ENCODE peak calls at places on chromosomes 11 and 22, in five cellular contexts. Y is colonic mucosa, V is IMR-90, N is GM12865, F is epithelial cell of esophagus. S is an unnamed sample.

GRCh38 chr11:60874421-60875365 is 7.4 kb downstream of the ZP1 start:
- DNase-seq in V (no peak), N (no peak), F (no peak), Y (no peak), S (no peak)

GRCh38 chr11:69238562-69239319 is 55.2 kb upstream of the MYEOV start:
- DNase-seq in N (peak), Y (peak), V (no peak), F (no peak), S (peak)

GRCh38 chr11:61091373-61092279 is 10.7 kb upstream of the CD5 start:
- DNase-seq in Y (no peak), N (peak), F (peak), V (peak), S (peak)

GRCh38 chr11:75014129-75014528 is 25.4 kb downstream of the NEU3 start:
- DNase-seq in Y (no peak), F (peak), N (no peak), V (peak), S (no peak)

GRCh38 chr11:296206-296975 is 2.9 kb downstream of the IFITM5 start:
- DNase-seq in Y (no peak), F (no peak), N (no peak), V (no peak), S (no peak)

GRCh38 chr11:89608234-89608966 is 101.7 kb upstream of the TRIM77 start:
- DNase-seq in F (no peak), Y (no peak), N (no peak), V (no peak), S (no peak)

GRCh38 chr11:94418123-94418770 is 17.0 kb upstream of the GPR83 start:
- DNase-seq in F (no peak), V (no peak), N (no peak), Y (no peak), S (no peak)

GRCh38 chr11:27812341-27812740 is 112.1 kb upstream of the BDNF start:
- DNase-seq in V (peak), N (no peak), Y (no peak), F (no peak), S (no peak)

GRCh38 chr22:39434721-39435120 is 22.1 kb upstream of the MGAT3 start:
- DNase-seq in Y (no peak), N (no peak), F (no peak), V (no peak), S (no peak)

GRCh38 chr22:49660794-49661781 is 166.6 kb downstream of the BRD1 start:
- DNase-seq in F (no peak), N (no peak), Y (no peak), V (no peak), S (no peak)

GRCh38 chr11:111539426-111540113 is 950 bp upstream of the LAYN start:
- DNase-seq in Y (no peak), N (no peak), F (peak), V (no peak), S (peak)

GRCh38 chr11:59728913-59729312 is 15.3 kb upstream of the OR10V1 start:
- DNase-seq in V (no peak), F (peak), Y (no peak), N (no peak), S (no peak)

GRCh38 chr11:105144887-105145286 is 5.3 kb upstream of the CARD18 start:
- DNase-seq in F (peak), V (peak), Y (no peak), N (no peak), S (no peak)

GRCh38 chr11:40328890-40329617 is 1130.4 kb downstream of the LRRC4C start:
- DNase-seq in V (peak), Y (peak), N (no peak), F (peak), S (no peak)

GRCh38 chr11:74470526-74470925 is 3.2 kb upstream of the KCNE3 start:
- DNase-seq in Y (no peak), F (no peak), V (no peak), N (no peak), S (no peak)

GRCh38 chr11:27229511-27230174 is 133.4 kb downstream of the CCDC34 start:
- DNase-seq in N (no peak), F (no peak), Y (no peak), V (no peak), S (no peak)

GRCh38 chr11:24489477-24489876 is 7.4 kb upstream of the LUZP2 start:
- DNase-seq in F (no peak), V (no peak), Y (no peak), N (no peak), S (no peak)

GRCh38 chr11:128484172-128484571 is 103.2 kb downstream of the ETS1 start:
- DNase-seq in N (no peak), Y (no peak), V (no peak), F (no peak), S (no peak)
- TF ChIP-seq CTCF in N (no peak), Y (no peak), V (no peak), F (peak), S (no peak)

GRCh38 chr11:102279641-102280170 is 37.6 kb upstream of the BIRC3 start:
- DNase-seq in F (peak), N (peak), V (peak), Y (peak), S (peak)
- TF ChIP-seq CTCF in F (no peak), N (no peak), V (peak), Y (no peak), S (no peak)

DNA sequence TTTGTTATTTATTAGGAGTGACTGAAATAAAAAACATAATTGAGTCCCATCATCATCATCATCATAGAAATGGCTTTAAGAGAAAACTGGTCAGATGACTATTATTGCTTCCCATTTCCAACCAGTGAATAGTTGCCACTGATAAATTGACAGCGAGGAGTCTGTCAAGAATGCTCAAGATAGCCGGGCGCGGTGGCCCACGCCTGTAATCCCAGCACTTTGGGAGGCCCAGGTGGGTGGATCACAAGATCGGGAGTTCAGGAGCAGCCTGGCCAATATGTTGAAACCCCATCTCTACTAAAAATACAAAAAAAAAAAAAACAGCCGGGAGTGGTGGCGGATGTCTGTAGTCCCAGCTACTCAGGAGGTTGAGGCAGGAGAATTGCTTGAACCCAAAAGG is 1.9 kb downstream of the WBP2NL start:
- DNase-seq in V (no peak), F (no peak), N (no peak), Y (no peak), S (no peak)
- TF ChIP-seq CTCF in V (no peak), F (no peak), N (no peak), Y (no peak), S (no peak)

GRCh38 chr11:125214466-125215204 is 50.1 kb downstream of the PKNOX2 start:
- DNase-seq in F (no peak), Y (no peak), N (no peak), V (no peak), S (no peak)

GRCh38 chr11:125215205-125215565 is 50.6 kb downstream of the PKNOX2 start:
- DNase-seq in F (peak), V (no peak), Y (no peak), N (no peak), S (no peak)

GRCh38 chr11:125210112-125210511 is 45.6 kb downstream of the PKNOX2 start:
- DNase-seq in F (no peak), V (no peak), N (no peak), Y (no peak), S (no peak)

GRCh38 chr11:125207866-125208425 is 43.4 kb downstream of the PKNOX2 start:
- DNase-seq in F (peak), V (peak), Y (no peak), N (no peak), S (no peak)

DNA sequence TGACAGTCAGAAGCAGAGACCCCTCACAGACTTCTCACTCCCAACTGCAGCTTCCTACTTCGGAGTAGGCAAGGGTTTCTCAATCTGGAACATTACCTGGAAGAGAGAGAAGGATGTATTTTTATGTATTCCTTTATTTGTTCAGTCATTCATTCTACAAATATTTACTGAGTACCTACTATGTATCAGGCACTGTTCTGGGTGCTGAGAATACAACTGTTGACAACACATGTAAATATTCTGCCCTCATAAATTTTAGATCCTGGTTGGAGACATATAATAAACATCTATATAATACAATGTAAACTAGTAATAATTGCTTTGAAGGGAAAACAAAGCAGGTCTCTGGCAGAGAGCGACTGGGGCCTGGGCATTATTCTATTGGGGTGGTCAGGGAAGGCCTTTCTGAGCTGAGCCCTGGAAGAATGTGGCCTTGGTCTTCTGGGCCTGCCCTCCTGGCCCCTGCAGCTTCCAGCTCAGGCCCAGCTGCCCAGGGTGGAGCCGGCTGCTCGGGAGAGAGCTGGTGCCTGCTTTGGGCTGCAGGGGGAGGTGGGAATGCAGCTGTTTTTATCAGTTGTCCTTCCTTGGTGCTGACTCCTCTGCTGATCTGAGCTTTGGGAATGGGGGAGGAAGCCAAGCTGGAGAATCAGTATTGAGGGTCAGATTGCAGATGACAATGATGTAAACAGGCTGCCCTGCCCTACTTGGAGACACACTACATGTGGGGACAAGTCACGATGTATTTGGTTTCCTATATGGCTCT is 46.8 kb downstream of the PKNOX2 start:
- DNase-seq in F (peak), Y (no peak), N (no peak), V (peak), S (no peak)
- TF ChIP-seq CTCF in F (no peak), Y (no peak), N (no peak), V (no peak), S (no peak)

DNA sequence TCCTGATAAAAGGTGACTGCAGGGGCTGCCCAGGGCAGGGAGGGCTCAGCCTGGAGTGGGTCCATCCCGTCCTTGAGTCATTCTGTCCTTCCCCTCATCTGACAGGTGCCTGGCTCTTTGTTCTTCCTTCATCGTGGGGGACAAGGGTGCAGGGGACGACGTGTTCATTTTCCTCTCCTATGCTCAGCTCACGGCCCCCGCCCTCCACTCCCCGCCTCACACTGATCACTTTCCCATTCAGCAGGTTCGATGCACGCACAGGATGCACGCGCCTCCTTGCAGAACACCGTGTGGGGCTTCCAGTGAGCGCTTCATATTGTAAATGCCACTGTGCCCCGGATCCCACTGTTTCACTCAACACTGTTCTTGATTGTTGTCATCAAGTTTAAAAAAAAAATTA is 32.7 kb upstream of the SHANK2 start:
- DNase-seq in Y (no peak), F (no peak), N (no peak), V (no peak), S (no peak)
- TF ChIP-seq CTCF in Y (no peak), F (no peak), N (no peak), V (no peak), S (no peak)

DNA sequence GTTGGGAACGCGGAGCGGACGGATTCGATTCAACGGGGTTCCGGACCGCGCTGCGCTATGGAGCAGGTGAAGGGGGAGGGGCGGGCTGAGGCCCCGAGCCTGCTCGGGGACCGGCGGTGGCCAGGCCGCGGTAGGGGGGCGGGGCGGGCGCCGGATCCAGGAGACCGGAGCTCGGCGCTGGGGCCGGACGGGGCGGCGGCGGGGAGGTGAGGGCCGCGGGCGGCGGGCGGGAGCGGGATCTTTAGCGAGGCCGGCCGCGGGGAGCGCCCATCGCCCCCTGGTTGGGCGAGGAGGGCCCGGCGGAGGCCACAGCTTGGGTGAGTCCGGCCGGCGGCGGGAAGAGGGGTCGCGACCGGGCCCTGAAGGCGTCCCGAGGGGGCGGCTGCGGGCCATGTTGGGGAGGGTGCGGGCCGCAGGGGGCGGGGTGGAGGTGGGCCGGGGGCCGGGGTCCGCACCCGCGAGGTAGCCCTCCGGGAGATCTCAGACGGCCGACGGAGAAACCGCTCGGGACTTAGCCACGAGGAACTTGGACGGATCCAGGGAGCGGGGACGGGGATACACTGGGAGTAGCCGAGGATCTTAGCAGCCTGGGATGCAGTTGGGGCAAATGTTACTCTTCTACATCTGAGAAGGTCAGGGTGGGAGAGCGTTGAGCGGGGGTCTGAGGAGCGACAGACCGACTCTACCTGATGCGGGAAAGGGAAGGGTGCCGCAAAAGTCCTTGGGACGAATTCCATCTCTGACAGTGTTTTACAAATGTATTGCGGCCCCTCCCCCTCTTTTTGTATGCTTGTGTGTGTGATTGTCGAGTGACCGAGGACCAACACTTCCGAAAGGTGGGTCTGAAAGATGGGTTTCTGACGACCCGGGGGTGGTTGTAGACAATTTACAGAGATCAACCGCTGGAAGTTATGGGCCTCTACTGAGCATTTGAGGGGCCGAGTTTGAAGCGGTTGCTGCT is 514 bp downstream of the STIP1 start:
- DNase-seq in Y (peak), N (peak), F (peak), V (peak), S (no peak)
- TF ChIP-seq CTCF in Y (no peak), N (no peak), F (no peak), V (no peak), S (no peak)

DNA sequence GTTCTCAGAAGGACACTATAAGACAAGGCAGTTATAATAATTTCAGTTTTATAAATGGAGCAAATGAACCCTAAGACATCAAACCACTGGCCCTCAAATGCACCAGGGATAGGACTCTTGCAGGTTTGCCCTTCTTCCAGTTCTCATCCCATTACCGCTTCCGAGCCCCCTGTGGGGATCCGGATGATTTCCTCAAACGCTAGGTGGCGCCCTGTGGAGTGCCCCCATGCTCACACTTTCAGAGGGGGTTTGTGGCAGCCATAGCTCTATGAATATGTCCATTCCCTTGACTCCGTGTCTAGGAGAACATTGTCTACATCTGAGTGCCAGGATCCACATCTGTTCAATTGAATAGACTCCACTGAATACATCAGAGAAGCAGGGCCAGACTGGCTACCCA is 816.3 kb downstream of the NTM start:
- DNase-seq in F (no peak), V (no peak), Y (no peak), N (no peak), S (no peak)
- TF ChIP-seq CTCF in F (peak), V (no peak), Y (no peak), N (peak), S (no peak)

DNA sequence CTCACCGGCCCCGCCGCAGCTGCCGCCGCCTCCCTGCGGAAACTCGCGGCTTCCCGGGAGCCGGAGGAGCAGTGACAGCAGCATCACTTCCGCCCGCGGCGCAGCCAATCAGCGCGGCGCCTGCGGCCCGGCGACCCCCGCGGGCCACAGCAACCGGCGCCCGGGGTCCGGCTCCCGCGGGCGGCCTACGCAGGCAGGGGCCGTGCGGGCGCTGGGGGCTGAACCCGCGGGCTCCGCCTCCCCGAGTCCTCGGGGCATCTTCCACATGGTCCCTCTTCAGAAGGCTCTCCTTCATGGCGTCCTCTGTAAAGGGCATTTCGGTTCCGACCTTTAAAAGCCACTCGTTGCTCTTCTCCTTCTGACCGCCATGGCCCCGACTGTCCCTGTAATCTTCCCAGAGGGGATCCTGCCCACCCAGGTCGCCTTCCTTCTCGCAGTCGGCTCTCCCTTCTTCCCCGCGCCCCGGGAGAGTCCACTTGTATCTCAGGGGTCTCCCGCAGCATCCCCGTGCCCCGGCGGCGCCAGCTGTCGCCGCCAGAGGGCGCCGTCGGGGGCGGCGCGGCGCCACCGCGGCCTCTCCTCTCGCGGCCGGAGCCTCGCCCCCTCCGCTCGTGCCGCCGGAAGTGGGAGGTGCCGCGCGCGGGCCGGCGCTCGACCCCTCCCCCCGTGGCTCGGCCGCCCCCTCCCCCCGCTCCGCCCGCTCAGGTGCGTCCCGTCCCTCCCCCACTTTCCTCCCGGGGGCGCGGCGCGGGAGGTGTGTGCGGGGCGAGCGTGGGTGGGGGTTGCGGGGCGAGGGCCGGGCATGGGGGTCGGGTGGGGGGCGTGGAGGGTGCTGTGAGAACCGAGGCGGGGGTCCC is at the start of the genes PCSK7 and RNF214:
- DNase-seq in Y (peak), N (peak), V (peak), F (peak), S (peak)
- TF ChIP-seq CTCF in Y (peak), N (peak), V (peak), F (peak), S (peak)

GRCh38 chr22:26565181-26565580 is 24.8 kb downstream of the TPST2 start:
- DNase-seq in F (peak), V (no peak), N (no peak), Y (no peak), S (no peak)

GRCh38 chr22:26561756-26562417 is 28.0 kb downstream of the TPST2 start:
- DNase-seq in F (no peak), V (no peak), Y (no peak), N (no peak), S (no peak)

GRCh38 chr22:26564181-26564580 is 25.8 kb downstream of the TPST2 start:
- DNase-seq in Y (no peak), F (peak), V (no peak), N (no peak), S (no peak)

GRCh38 chr22:26564672-26565071 is 25.3 kb downstream of the TPST2 start:
- DNase-seq in Y (no peak), V (no peak), N (no peak), F (no peak), S (no peak)

DNA sequence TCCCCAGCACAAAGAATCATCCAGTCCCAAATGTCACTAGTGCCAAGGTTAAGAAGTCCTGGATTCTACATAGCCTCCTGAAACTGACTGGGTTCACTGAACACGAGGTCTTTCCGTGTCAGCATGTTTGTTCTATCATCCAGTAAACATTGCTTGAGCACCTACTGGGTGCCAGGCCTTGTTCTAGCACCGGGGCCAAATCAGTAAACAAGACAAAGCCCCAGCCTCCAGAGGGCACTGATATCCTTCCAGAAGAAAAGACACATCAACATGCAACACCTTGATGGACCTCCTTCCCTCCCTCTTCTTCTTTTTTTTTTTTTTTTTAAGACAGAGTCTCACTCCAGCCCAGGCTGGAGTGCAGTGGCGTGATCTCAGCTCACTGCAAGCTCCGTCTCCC is 26.9 kb downstream of the TPST2 start:
- DNase-seq in F (no peak), V (no peak), Y (no peak), N (peak), S (no peak)
- TF ChIP-seq CTCF in F (no peak), V (no peak), Y (no peak), N (peak), S (no peak)